ENCODE peak calls at places on chromosomes 5 and 9, in five cellular contexts. D, P, V, F and C are unnamed samples.
A peak's percentile ranks its signal among the peaks of the same experiment; 100 is the strongest.

GRCh38 chr5:78361226-78361993 is 993 bp downstream of the SCAMP1 start:
- DNase-seq in D (peak; percentile 64), P (no peak), V (no peak), F (peak; percentile 18), C (no peak)

GRCh38 chr9:69388596-69388995 is 63.6 kb downstream of the ENTREP1 start:
- DNase-seq in F (no peak), D (no peak), P (no peak), V (no peak), C (no peak)

GRCh38 chr5:32505718-32506117 is 61.2 kb upstream of the ZFR start:
- DNase-seq in V (no peak), P (no peak), D (peak; percentile 54), F (no peak), C (no peak)

GRCh38 chr5:150345716-150346115 is 11.8 kb upstream of the TCOF1 start:
- DNase-seq in D (no peak), V (no peak), P (no peak), F (no peak), C (no peak)

GRCh38 chr5:9269024-9269423 is 276.9 kb downstream of the SEMA5A start:
- DNase-seq in P (no peak), F (no peak), D (no peak), V (no peak), C (no peak)

GRCh38 chr5:7397935-7398334 is 2.0 kb downstream of the ADCY2 start:
- DNase-seq in D (no peak), F (no peak), V (no peak), P (no peak), C (no peak)

GRCh38 chr9:20884985-20885593 is 146.4 kb downstream of the HACD4 start:
- DNase-seq in V (no peak), P (peak; percentile 64), D (peak; percentile 73), F (peak; percentile 24), C (no peak)

GRCh38 chr9:78566521-78566920 is 269.6 kb downstream of the PSAT1 start:
- DNase-seq in P (no peak), F (no peak), V (no peak), D (no peak), C (no peak)

GRCh38 chr9:134636142-134636507 is 5.5 kb upstream of the COL5A1 start:
- DNase-seq in D (no peak), P (no peak), F (no peak), V (no peak), C (no peak)

GRCh38 chr5:3187846-3188425 is 407.7 kb upstream of the IRX1 start:
- DNase-seq in P (no peak), F (no peak), D (no peak), V (no peak), C (no peak)

GRCh38 chr5:175037820-175038219 is 313.4 kb downstream of the MSX2 start:
- DNase-seq in P (no peak), D (no peak), F (no peak), V (no peak), C (peak; percentile 51)

GRCh38 chr5:58056546-58056945 is 403.3 kb downstream of the PLK2 start:
- DNase-seq in P (no peak), F (no peak), V (no peak), D (peak; percentile 41), C (no peak)
- TF ChIP-seq CTCF in P (no peak), F (no peak), V (no peak), D (no peak), C (no peak)

GRCh38 chr5:145347026-145347616 is 488.0 kb downstream of the PRELID2 start:
- DNase-seq in D (peak; percentile 84), V (no peak), F (no peak), P (no peak), C (no peak)
- TF ChIP-seq CTCF in D (peak; percentile 86), V (no peak), F (peak; percentile 36), P (peak; percentile 41), C (peak; percentile 84)

DNA sequence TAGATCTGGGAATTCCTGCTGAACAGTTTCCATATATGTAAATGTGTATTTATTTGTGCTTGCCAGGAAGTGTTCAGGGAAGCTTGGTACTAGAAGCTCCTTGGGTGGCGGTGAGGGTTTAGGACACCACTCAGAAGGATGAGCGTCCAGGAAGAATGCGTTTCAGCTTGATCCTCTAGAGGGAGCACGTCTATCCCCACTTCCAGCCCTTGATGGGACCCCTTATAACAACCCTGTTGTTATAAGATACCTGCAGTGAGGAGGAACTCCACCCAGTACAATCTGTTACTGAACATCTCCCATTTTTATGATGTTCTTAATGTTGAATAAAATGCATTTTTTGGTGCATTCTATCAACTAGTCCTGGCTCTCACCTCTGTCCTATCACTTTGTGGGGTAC is 88.9 kb downstream of the CYFIP2 start:
- DNase-seq in P (no peak), D (no peak), V (no peak), F (no peak), C (no peak)
- TF ChIP-seq CTCF in P (no peak), D (peak; percentile 46), V (no peak), F (peak; percentile 16), C (peak; percentile 45)

DNA sequence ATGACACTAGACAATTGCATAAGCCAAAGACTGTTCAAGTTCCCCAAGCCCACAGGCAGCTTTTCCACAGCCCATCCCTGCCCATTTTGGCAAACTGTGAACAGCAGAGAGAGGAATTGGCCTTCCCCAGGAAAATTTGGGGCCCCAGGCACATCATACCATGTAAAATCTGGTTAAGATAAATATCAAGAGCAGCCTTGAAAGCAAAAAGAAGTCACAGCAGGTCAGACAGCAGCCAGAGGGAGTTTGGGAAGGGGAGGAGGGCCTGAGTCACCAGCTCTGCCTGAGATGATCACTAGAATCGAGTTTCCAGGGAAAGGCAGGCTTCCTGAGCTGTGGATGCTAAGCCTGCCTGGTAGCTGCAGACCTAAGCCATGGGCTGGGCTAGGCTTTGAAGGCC is 179.2 kb downstream of the RFK start:
- DNase-seq in D (peak; percentile 66), P (no peak), V (no peak), F (no peak), C (no peak)
- TF ChIP-seq CTCF in D (peak; percentile 25), P (no peak), V (no peak), F (no peak), C (no peak)

DNA sequence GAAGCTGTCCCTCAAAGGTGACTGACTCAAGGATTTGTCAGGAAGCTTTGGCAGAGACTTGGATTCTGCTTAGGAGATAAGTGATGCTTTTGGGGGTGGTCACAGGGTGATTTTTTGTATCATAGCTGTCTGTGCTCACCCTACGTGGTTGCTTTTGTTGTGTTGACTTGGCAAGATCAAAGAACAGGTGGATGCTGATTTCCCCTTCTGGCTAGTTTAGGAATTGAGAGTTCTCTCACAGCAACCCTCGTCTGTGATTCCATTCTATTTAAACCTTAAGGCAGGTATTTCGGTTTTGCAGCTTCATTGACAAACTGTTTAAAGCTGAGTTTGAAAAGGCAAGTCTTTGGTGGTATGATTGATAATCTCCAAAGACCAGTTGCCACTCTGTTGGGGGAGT is 27.2 kb downstream of the ARHGAP26 start:
- DNase-seq in V (no peak), F (no peak), D (no peak), P (no peak), C (no peak)
- TF ChIP-seq CTCF in V (no peak), F (no peak), D (no peak), P (no peak), C (no peak)

GRCh38 chr5:87430863-87431262 is 18.1 kb upstream of the CCNH start:
- DNase-seq in F (no peak), D (no peak), V (no peak), P (no peak), C (no peak)
- TF ChIP-seq CTCF in F (no peak), D (no peak), V (no peak), P (no peak), C (no peak)

DNA sequence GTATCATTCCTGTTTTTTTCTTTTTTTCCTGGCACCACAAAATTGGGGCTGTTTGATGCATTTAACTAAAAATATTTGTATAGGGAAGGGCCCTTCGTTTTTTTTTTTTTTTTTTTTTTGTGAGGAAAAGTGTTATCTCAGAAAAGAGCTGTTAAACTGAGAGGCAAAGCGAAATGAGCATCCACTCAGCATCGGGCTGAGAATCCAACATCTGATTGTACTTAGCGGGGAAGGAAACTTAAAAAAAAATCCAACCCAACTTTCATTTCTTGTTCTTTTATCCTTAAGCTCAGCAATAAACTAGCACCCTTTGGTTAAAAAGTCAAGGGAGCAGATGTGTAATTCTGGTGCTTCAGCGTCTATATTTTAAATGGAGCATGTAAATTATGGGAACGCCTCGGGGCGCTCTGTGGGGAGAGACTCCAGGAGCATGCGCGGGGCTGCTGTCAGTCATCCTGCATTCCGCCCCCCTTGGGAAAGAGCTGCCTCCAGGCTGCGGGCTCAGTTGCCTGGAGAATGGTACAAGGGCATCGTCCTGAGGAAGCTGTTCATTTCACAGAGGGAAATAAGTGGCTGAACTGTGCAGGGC is 33.3 kb downstream of the DMRT2 start:
- DNase-seq in F (peak; percentile 27), D (no peak), V (peak; percentile 57), P (peak; percentile 74), C (no peak)
- TF ChIP-seq CTCF in F (no peak), D (no peak), V (no peak), P (no peak), C (no peak)

DNA sequence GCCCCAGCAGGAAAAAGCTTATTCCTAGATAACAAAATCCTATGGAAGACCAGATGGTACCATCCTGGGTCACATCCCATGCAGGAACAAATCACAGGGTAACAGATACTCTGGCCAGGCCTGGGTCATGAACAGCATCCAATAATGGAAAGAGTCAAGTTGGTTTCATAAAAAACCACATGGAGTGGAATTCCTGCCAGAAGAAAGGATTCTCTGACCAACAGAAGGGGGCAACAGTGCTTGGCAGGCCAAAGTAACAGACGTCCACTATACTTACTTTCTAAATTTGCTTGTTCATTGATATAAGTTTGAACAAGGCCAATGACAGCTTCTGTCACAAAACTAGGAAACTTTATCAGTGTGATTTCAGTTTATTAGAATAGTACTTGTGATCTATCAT is 273.5 kb downstream of the ARRDC3 start:
- DNase-seq in P (no peak), V (no peak), F (no peak), D (peak; percentile 41), C (no peak)
- TF ChIP-seq CTCF in P (no peak), V (no peak), F (no peak), D (no peak), C (peak; percentile 31)

DNA sequence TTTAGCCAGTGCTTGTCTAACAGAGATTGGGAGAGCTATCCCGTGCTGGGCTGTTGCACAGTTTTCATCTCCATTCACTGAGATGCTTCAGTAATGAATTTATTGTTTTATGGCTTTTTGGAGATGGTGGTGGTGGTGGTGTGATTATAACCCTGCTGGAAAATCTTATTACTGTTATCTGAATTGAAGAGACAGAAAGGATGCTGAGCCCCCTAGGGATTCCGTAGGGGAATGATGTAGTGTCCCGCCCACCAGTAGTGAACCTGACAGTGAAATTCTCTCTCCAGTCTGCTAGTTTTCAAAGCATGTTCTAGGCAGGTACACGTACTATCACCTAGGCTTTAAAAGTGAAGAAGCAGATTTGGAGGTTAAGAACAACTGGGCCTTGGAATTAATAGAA is 1.9 kb downstream of the RAI14 start:
- DNase-seq in D (peak; percentile 58), P (no peak), F (no peak), V (no peak), C (no peak)
- TF ChIP-seq CTCF in D (no peak), P (no peak), F (no peak), V (no peak), C (no peak)

GRCh38 chr5:125412051-125412560 is 665.7 kb upstream of the ZNF608 start:
- DNase-seq in P (no peak), D (peak; percentile 45), F (no peak), V (no peak), C (no peak)
- TF ChIP-seq CTCF in P (no peak), D (peak; percentile 12), F (no peak), V (no peak), C (no peak)